ENCODE peak calls at places on chromosome 21, in seven cellular contexts. B is LNCaP clone FGC, O is cardiac muscle cell, W is uterus, P is esophagus squamous epithelium, Y is right cardiac atrium, A is cerebellum. N is an unnamed sample.

GRCh38 chr21:44454058-44454457 is 1.3 kb upstream of the LRRC3 start:
- DNase-seq in A (no peak), P (no peak), W (no peak), O (no peak), Y (no peak), B (no peak), N (peak)

GRCh38 chr21:35427320-35428040 is 378.4 kb upstream of the RUNX1 start:
- DNase-seq in A (no peak), P (no peak), B (no peak), O (peak), W (no peak), Y (peak), N (no peak)

GRCh38 chr21:43917515-43918384 is 52.7 kb downstream of the AGPAT3 start:
- DNase-seq in Y (no peak), P (no peak), A (no peak), B (no peak), O (no peak), W (no peak), N (no peak)

GRCh38 chr21:42113926-42114409 is 42.9 kb downstream of the UMODL1 start:
- DNase-seq in P (no peak), B (peak), W (no peak), O (no peak), Y (no peak), A (no peak), N (peak)

GRCh38 chr21:26389971-26390641 is 183.0 kb downstream of the CYYR1 start:
- DNase-seq in O (peak), W (no peak), Y (no peak), B (no peak), P (no peak), A (peak), N (no peak)

GRCh38 chr21:16241021-16241420 is 511.2 kb downstream of the USP25 start:
- DNase-seq in B (no peak), W (no peak), Y (no peak), P (no peak), A (no peak), O (peak), N (no peak)

GRCh38 chr21:38179504-38179900 is 77.3 kb upstream of the KCNJ15 start:
- DNase-seq in A (no peak), Y (no peak), O (no peak), W (no peak), B (no peak), P (no peak), N (no peak)

GRCh38 chr21:42069327-42069726 is 1.8 kb upstream of the UMODL1 start:
- DNase-seq in B (no peak), Y (no peak), W (no peak), A (no peak), O (no peak), P (no peak), N (no peak)

GRCh38 chr21:39863111-39863510 is 4.1 kb upstream of the PCP4 start:
- DNase-seq in P (no peak), B (no peak), Y (no peak), O (no peak), A (no peak), W (no peak), N (no peak)